ENCODE peak calls at places on chromosomes 4 and X, in six cellular contexts. J, G, P, U, L and X are unnamed samples.

GRCh38 chrX:1507511-1508463 is 29.2 kb downstream of the P2RY8 start:
- DNase-seq in L (no peak), J (no peak), G (no peak), P (peak), U (no peak), X (peak)

GRCh38 chr4:123922847-123923246 is 526.3 kb downstream of the SPRY1 start:
- DNase-seq in U (no peak), P (no peak), G (peak), L (no peak), J (no peak), X (no peak)

GRCh38 chrX:110032534-110033161 is 29.7 kb downstream of the TMEM164 start:
- DNase-seq in L (no peak), P (no peak), G (no peak), J (no peak), U (no peak), X (no peak)

GRCh38 chrX:15497865-15498264 is 2.7 kb upstream of the BMX start:
- DNase-seq in L (peak), G (peak), J (peak), U (peak), P (no peak), X (peak)

GRCh38 chrX:133608406-133608805 is 193.1 kb upstream of the GPC4 start:
- DNase-seq in G (no peak), P (no peak), U (no peak), L (no peak), J (no peak), X (no peak)

GRCh38 chrX:100798815-100799214 is 21.4 kb upstream of the CSTF2 start:
- DNase-seq in P (no peak), L (no peak), U (no peak), G (no peak), J (no peak), X (no peak)

GRCh38 chrX:21993265-21993664 is 38.9 kb upstream of the PHEX start:
- DNase-seq in U (no peak), G (no peak), P (peak), L (peak), J (no peak), X (no peak)

GRCh38 chrX:48937065-48937907 is 18.5 kb upstream of the PIM2 start:
- DNase-seq in J (no peak), L (peak), G (no peak), U (no peak), P (peak), X (peak)

GRCh38 chrX:43481601-43482000 is 174.5 kb upstream of the MAOA start:
- DNase-seq in P (no peak), U (no peak), L (peak), J (no peak), G (no peak), X (no peak)

GRCh38 chrX:100695302-100695701 is 36.6 kb downstream of the SYTL4 start:
- DNase-seq in J (peak), U (no peak), L (no peak), P (no peak), G (no peak), X (no peak)

GRCh38 chr4:125390126-125390525 is 75.4 kb downstream of the FAT4 start:
- DNase-seq in U (no peak), L (no peak), P (no peak), J (no peak), G (peak), X (no peak)
- H3K4me3 ChIP-seq in U (no peak), L (no peak), P (no peak), J (no peak), G (no peak), X (no peak)

GRCh38 chr4:184900184-184900583 is 74.4 kb upstream of the ACSL1 start:
- DNase-seq in U (no peak), J (no peak), G (no peak), P (no peak), L (no peak), X (no peak)
- TF ChIP-seq MYC in U (no peak), J (no peak), G (no peak), P (no peak), L (no peak), X (no peak)

DNA sequence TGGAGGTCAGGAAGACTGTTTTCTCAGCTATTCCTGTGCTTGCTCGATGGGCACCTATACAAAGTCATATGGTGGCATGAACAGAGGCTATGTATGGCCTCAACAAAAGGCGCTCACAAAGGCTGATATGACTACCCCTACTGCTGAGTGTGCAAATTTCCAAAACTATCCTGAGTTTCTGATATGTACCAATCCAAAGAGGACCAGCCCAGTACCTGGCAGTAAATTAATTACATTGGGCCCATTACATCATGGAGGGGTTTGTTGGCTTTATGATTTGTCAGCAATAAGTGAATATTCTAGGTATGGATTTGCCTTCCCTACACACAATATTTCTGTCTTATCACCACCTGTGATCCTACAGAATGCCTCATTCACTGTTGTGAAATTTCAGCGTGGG is 12.3 kb downstream of the MAGED1 start:
- DNase-seq in P (no peak), L (no peak), J (no peak), U (no peak), G (no peak), X (no peak)
- TF ChIP-seq MAX in P (no peak), L (no peak), J (no peak), U (no peak), G (no peak), X (no peak)

DNA sequence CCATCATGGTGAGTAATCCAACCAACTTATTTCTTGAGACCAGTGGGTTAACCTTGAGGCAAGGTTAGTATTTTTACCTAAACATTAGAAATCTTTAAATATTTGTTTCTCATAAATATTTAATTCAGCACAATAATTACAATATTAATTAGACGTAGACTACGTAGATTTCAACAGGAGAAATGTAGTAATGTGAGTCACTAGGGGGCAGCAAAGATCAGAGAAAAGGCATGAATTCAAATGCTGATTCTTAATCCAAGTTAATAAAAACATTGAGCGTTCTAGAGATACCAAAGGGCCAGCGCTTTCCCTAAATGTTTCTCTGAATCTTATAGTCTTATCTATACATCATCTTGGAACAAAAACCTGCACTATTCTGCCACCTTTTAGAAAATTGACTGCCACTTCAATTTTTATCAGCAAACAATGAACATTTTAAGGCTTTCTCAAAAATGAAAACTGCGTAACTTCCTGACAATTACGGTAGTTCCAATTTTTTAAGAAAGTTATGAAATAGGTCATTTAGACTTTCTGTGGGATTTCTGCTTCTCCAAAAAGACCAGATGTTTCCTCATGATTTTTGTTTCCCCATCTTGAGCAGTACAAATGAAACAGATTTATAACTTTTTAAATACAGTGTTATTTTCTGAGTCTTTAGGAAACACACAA is 180.7 kb downstream of the GASK1B start:
- DNase-seq in G (peak), J (peak), L (peak), U (peak), P (no peak), X (peak)
- H3K4me3 ChIP-seq in G (peak), J (peak), L (no peak), U (peak), P (no peak), X (no peak)

GRCh38 chr4:54657556-54658313 is at the start of gene KIT:
- DNase-seq in U (no peak), J (no peak), L (peak), G (peak), P (no peak), X (peak)
- TF ChIP-seq MYC in U (no peak), J (no peak), L (no peak), G (no peak), P (no peak), X (no peak)